ENCODE peak calls at places on chromosomes 6 and 20, in five cellular contexts. R, H, D, M and E are unnamed samples.

GRCh38 chr20:63333241-63333836 is 27.8 kb downstream of the CHRNA4 start:
- DNase-seq in R (no peak), H (no peak), D (no peak), M (no peak), E (no peak)

GRCh38 chr6:36674942-36675341 is 3.6 kb upstream of the CDKN1A start:
- DNase-seq in R (no peak), H (no peak), D (no peak), M (no peak), E (no peak)

GRCh38 chr6:82902290-82902689 is 163.4 kb downstream of the UBE3D start:
- DNase-seq in R (no peak), H (no peak), D (no peak), M (no peak), E (no peak)

GRCh38 chr20:19738936-19739335 is 19.1 kb upstream of the RIN2 start:
- DNase-seq in R (no peak), H (no peak), D (no peak), M (no peak), E (no peak)

GRCh38 chr6:56652231-56652630 is 9.5 kb upstream of the DST start:
- DNase-seq in R (no peak), H (no peak), D (no peak), M (no peak), E (no peak)

GRCh38 chr20:1341561-1342265 is 12.8 kb upstream of the SDCBP2 start:
- DNase-seq in R (no peak), H (no peak), D (peak), M (no peak), E (no peak)

GRCh38 chr20:63973636-63974401 is 4.1 kb upstream of the ZNF512B start:
- DNase-seq in R (peak), H (peak), D (peak), M (peak), E (peak)

GRCh38 chr6:111666812-111667211 is 61.1 kb upstream of the TRAF3IP2 start:
- DNase-seq in R (no peak), H (no peak), D (no peak), M (no peak), E (peak)

GRCh38 chr20:6590891-6591679 is 176.4 kb upstream of the BMP2 start:
- DNase-seq in R (peak), H (no peak), D (no peak), M (no peak), E (no peak)

GRCh38 chr6:161393839-161394364 is 120.0 kb upstream of the AGPAT4 start:
- DNase-seq in R (peak), H (peak), D (peak), M (no peak), E (no peak)

GRCh38 chr20:22584630-22584921 is 204 bp upstream of the FOXA2 start:
- DNase-seq in R (peak), H (no peak), D (no peak), M (no peak), E (no peak)

GRCh38 chr20:61134286-61135035 is 117.6 kb upstream of the CDH4 start:
- DNase-seq in R (no peak), H (no peak), D (peak), M (no peak), E (no peak)

GRCh38 chr6:152595507-152595906 is 41.7 kb downstream of the SYNE1 start:
- DNase-seq in R (no peak), H (no peak), D (no peak), M (no peak), E (no peak)

GRCh38 chr6:4640139-4640538 is 136.1 kb upstream of the CDYL start:
- DNase-seq in R (no peak), H (no peak), D (no peak), M (no peak), E (no peak)

GRCh38 chr20:46400828-46401477 is 5.5 kb downstream of the ELMO2 start:
- DNase-seq in R (no peak), H (peak), D (peak), M (no peak), E (no peak)

GRCh38 chr6:19839237-19839546 is 2.0 kb downstream of the ID4 start:
- DNase-seq in R (no peak), H (no peak), D (no peak), M (no peak), E (no peak)